ENCODE peak calls at places on chromosomes 11 and 22, in nine cellular contexts. J is stimulated activated CD4-positive, alpha-beta T cell treated with anti-CD3 and anti-CD28 coated beads, Interleukin-4, amount 100 ng/mL, for 4 hours; T is mesothelial cell of epicardium; L is heart right ventricle; Y is fibroblast of the aortic adventitia; R is neural progenitor cell; X is HS-5; A is AG10803; B is left lobe of liver. H is an unnamed sample.

GRCh38 chr11:128193633-128194032 is 393.7 kb downstream of the ETS1 start:
- DNase-seq in L (no peak), J (no peak), R (no peak), X (no peak), T (no peak), A (no peak), Y (no peak), B (no peak), H (no peak)

GRCh38 chr22:20305894-20306645 is 13.8 kb downstream of the DGCR6L start:
- DNase-seq in B (no peak), T (no peak), L (no peak), R (no peak), A (no peak), J (no peak), Y (no peak), X (no peak), H (no peak)

GRCh38 chr11:19232910-19233503 is 7.7 kb downstream of the E2F8 start:
- DNase-seq in A (peak), L (no peak), X (peak), J (no peak), Y (peak), R (no peak), B (no peak), T (no peak), H (no peak)

GRCh38 chr22:40203568-40203967 is 25.8 kb downstream of the TNRC6B start:
- DNase-seq in B (no peak), R (no peak), X (no peak), A (peak), L (no peak), Y (no peak), J (no peak), T (no peak), H (no peak)

GRCh38 chr11:114058026-114058706 is 1.3 kb upstream of the ZBTB16 start:
- DNase-seq in Y (no peak), R (peak), A (no peak), B (peak), J (no peak), L (no peak), X (no peak), T (no peak), H (no peak)

GRCh38 chr11:83194284-83195175 is 1.0 kb downstream of the ANKRD42 start:
- DNase-seq in L (peak), X (peak), T (peak), J (peak), R (peak), Y (peak), A (peak), B (peak), H (peak)

GRCh38 chr11:27218498-27219038 is 144.4 kb downstream of the CCDC34 start:
- DNase-seq in J (no peak), Y (peak), R (no peak), X (peak), B (no peak), T (no peak), L (no peak), A (peak), H (no peak)

GRCh38 chr11:3224730-3225098 is 6.1 kb upstream of the MRGPRG start:
- DNase-seq in A (no peak), J (no peak), Y (no peak), R (no peak), X (no peak), L (no peak), T (no peak), B (no peak), H (no peak)

GRCh38 chr11:61603667-61604066 is 22.8 kb upstream of the SYT7 start:
- DNase-seq in L (no peak), A (no peak), Y (no peak), T (no peak), J (no peak), R (no peak), X (no peak), B (no peak), H (no peak)

GRCh38 chr11:63521896-63522295 is 14.7 kb upstream of the PLAAT4 start:
- DNase-seq in X (no peak), L (no peak), R (no peak), B (no peak), J (no peak), T (no peak), A (no peak), Y (no peak), H (no peak)

GRCh38 chr22:42834177-42834949 is 22.7 kb downstream of the ARFGAP3 start:
- DNase-seq in B (no peak), R (no peak), A (no peak), X (no peak), Y (no peak), J (no peak), L (no peak), T (no peak), H (no peak)